ENCODE peak calls at places on chromosomes 1 and 21, in five cellular contexts. One of them, this sample, is unnamed.

GRCh38 chr1:28163496-28164120 is 12.9 kb downstream of the PTAFR start:
- DNase-seq in ovary: no peak
- DNase-seq in esophagus muscularis mucosa: no peak
- DNase-seq in stomach: no peak
- DNase-seq in A549: no peak
- DNase-seq in this sample: no peak

GRCh38 chr1:167756760-167757405 is 35.1 kb downstream of the MPZL1 start:
- DNase-seq in ovary: no peak
- DNase-seq in esophagus muscularis mucosa: no peak
- DNase-seq in stomach: no peak
- DNase-seq in A549: no peak
- DNase-seq in this sample: no peak

GRCh38 chr1:36339615-36340014 is 16.2 kb upstream of the EVA1B start:
- DNase-seq in ovary: no peak
- DNase-seq in esophagus muscularis mucosa: no peak
- DNase-seq in stomach: no peak
- DNase-seq in A549: no peak
- DNase-seq in this sample: no peak

GRCh38 chr1:155695107-155695506 is 6.2 kb downstream of the DAP3 start:
- DNase-seq in ovary: no peak
- DNase-seq in esophagus muscularis mucosa: no peak
- DNase-seq in stomach: peak; percentile 58
- DNase-seq in A549: no peak
- DNase-seq in this sample: no peak

GRCh38 chr1:192521734-192522133 is 53.8 kb upstream of the RGS1 start:
- DNase-seq in ovary: no peak
- DNase-seq in esophagus muscularis mucosa: no peak
- DNase-seq in stomach: no peak
- DNase-seq in A549: no peak
- DNase-seq in this sample: no peak

GRCh38 chr1:232613752-232614381 is 16.1 kb downstream of the SIPA1L2 start:
- DNase-seq in ovary: no peak
- DNase-seq in esophagus muscularis mucosa: no peak
- DNase-seq in stomach: no peak
- DNase-seq in A549: no peak
- DNase-seq in this sample: no peak

GRCh38 chr1:45172015-45172414 is 34.4 kb downstream of the ZSWIM5 start:
- DNase-seq in ovary: no peak
- DNase-seq in esophagus muscularis mucosa: no peak
- DNase-seq in stomach: no peak
- DNase-seq in A549: peak; percentile 12
- DNase-seq in this sample: peak; percentile 32

GRCh38 chr1:100928128-100928527 is 32.2 kb downstream of the SLC30A7 start:
- DNase-seq in ovary: no peak
- DNase-seq in esophagus muscularis mucosa: no peak
- DNase-seq in stomach: no peak
- DNase-seq in A549: no peak
- DNase-seq in this sample: no peak

GRCh38 chr1:1780598-1781525 is 2.6 kb upstream of the NADK start:
- DNase-seq in ovary: no peak
- DNase-seq in esophagus muscularis mucosa: no peak
- DNase-seq in stomach: no peak
- DNase-seq in A549: no peak
- DNase-seq in this sample: no peak

GRCh38 chr1:1777510-1777909 is 760 bp downstream of the NADK start:
- DNase-seq in ovary: peak; percentile 65
- DNase-seq in esophagus muscularis mucosa: no peak
- DNase-seq in stomach: no peak
- DNase-seq in A549: no peak
- DNase-seq in this sample: no peak

GRCh38 chr1:1777950-1778826 is at the start of gene NADK:
- DNase-seq in ovary: peak; percentile 64
- DNase-seq in esophagus muscularis mucosa: no peak
- DNase-seq in stomach: peak; percentile 74
- DNase-seq in A549: peak; percentile 52
- DNase-seq in this sample: peak; percentile 67

GRCh38 chr1:1779691-1780597 is 1.7 kb upstream of the NADK start:
- DNase-seq in ovary: peak; percentile 48
- DNase-seq in esophagus muscularis mucosa: no peak
- DNase-seq in stomach: peak; percentile 75
- DNase-seq in A549: no peak
- DNase-seq in this sample: peak; percentile 66

GRCh38 chr1:1778827-1779675 is 781 bp upstream of the NADK start:
- DNase-seq in ovary: peak; percentile 37
- DNase-seq in esophagus muscularis mucosa: no peak
- DNase-seq in stomach: peak; percentile 92
- DNase-seq in A549: peak; percentile 28
- DNase-seq in this sample: peak; percentile 96
- TF ChIP-seq EP300 in ovary: no peak
- TF ChIP-seq EP300 in esophagus muscularis mucosa: no peak
- TF ChIP-seq EP300 in stomach: no peak
- TF ChIP-seq EP300 in A549: no peak
- TF ChIP-seq EP300 in this sample: peak; percentile 11

DNA sequence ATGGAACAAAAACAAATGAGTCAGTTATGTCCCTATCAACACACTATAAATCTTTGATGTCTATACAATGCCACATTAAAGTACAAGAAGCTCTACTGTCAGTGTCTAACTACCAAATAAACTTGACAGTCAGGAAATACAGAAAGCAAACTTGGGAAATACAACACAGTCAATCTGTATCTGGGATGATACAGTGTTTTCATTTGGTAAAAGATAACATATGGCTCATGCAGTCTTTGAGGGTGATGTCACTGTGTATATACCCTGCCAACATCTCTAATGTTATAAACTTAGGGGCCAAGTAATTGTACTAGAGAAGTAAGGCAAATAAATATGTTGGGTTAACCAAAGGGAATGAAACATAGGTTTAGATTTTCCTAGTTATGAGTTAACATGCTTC is 552.5 kb upstream of the ADAMTS5 start:
- DNase-seq in ovary: no peak
- DNase-seq in esophagus muscularis mucosa: no peak
- DNase-seq in stomach: no peak
- DNase-seq in A549: no peak
- DNase-seq in this sample: no peak
- H3K27ac ChIP-seq in ovary: no peak overlapping the region
- H3K27ac ChIP-seq in esophagus muscularis mucosa: no peak overlapping the region
- H3K27ac ChIP-seq in stomach: no peak overlapping the region
- H3K27ac ChIP-seq in A549: no peak overlapping the region
- H3K27ac ChIP-seq in this sample: no peak overlapping the region

GRCh38 chr1:50603274-50604271 is 180.3 kb upstream of the DMRTA2 start:
- DNase-seq in ovary: no peak
- DNase-seq in esophagus muscularis mucosa: no peak
- DNase-seq in stomach: no peak
- DNase-seq in A549: no peak
- DNase-seq in this sample: no peak
- H3K4me3 ChIP-seq in ovary: no peak overlapping the region
- H3K4me3 ChIP-seq in esophagus muscularis mucosa: no peak overlapping the region
- H3K4me3 ChIP-seq in stomach: no peak overlapping the region
- H3K4me3 ChIP-seq in A549: no peak overlapping the region
- H3K4me3 ChIP-seq in this sample: no peak overlapping the region

DNA sequence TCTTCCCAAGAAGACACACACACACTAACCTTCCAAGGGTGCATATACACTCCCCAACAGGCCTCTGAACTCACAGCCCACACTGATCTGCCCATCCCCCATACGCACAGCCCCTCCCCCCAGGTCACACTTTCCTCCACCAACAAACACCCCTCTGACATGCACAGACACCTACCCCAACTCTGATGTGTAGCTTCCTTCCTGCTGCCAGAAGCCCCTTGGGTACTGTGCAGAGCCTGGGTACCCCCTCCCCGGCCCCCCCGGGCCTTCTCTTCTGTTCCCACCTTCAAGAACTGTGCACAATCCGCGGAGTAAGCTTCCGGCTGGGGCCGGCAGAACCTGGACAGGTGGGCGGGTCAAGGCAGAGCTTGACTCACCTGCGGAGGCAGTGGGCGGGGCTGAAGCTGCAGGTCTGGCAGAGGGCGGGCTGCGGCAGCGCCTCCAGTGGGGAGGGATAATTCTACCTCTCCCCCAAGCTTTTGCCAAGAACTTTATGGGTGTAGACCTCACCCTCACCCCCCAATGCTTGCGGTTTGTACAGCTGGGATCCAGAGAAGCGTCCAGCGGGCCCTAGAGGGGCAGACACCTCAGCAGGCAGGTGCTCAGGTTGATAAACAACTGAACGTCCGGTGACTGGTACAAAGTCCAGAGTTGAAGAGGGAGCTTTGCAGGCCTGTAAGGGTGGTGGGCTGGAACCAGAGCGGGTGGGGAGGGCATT is at the start of gene C1orf210:
- DNase-seq in ovary: no peak
- DNase-seq in esophagus muscularis mucosa: no peak
- DNase-seq in stomach: peak; percentile 94
- DNase-seq in A549: no peak
- DNase-seq in this sample: peak; percentile 90
- TF ChIP-seq EP300 in ovary: no peak
- TF ChIP-seq EP300 in esophagus muscularis mucosa: no peak
- TF ChIP-seq EP300 in stomach: no peak
- TF ChIP-seq EP300 in A549: no peak
- TF ChIP-seq EP300 in this sample: no peak

GRCh38 chr21:38810034-38810825 is 4.5 kb downstream of the ETS2 start:
- DNase-seq in ovary: no peak
- DNase-seq in esophagus muscularis mucosa: no peak
- DNase-seq in stomach: no peak
- DNase-seq in A549: no peak
- DNase-seq in this sample: no peak
- H3K27ac ChIP-seq in ovary: peak overlapping the region; percentile 21
- H3K27ac ChIP-seq in esophagus muscularis mucosa: peak overlapping the region; percentile 99
- H3K27ac ChIP-seq in stomach: no peak overlapping the region
- H3K27ac ChIP-seq in A549: peak overlapping the region; percentile 55
- H3K27ac ChIP-seq in this sample: peak overlapping the region; percentile 99

DNA sequence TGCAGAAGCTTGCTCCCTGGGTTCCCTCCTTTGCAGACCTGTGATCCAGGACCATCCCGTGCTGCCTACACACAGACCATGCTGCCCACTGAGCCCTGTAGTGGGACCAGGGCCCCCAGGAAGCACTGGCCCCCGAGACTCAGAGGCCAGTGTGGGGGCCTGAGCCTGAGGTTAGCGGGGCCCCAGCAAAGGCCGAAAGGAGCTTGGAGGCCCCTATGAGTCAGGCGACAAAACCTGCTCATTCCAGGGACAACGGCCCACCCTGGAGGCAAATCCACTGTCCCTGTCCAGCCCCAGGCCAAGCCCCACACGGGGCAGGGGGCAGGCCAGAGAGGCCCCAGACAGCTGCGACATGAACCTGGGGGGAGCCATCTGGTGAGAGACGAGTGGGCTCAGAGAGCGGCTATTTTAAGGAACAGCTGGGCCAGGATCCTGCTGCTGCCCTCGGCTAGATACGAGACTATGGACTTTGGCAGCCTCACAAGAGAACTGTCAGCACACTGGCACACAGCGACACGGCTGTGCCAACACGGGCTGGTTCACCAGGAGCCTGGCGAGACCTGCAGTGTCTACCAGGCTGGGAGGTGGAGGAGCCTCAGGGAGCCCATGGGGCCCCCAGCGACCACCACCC is 74.7 kb downstream of the ARHGEF16 start:
- DNase-seq in ovary: no peak
- DNase-seq in esophagus muscularis mucosa: no peak
- DNase-seq in stomach: peak; percentile 89
- DNase-seq in A549: no peak
- DNase-seq in this sample: no peak
- H3K4me3 ChIP-seq in ovary: no peak overlapping the region
- H3K4me3 ChIP-seq in esophagus muscularis mucosa: no peak overlapping the region
- H3K4me3 ChIP-seq in stomach: peak overlapping the region; percentile 73
- H3K4me3 ChIP-seq in A549: no peak overlapping the region
- H3K4me3 ChIP-seq in this sample: peak overlapping the region; percentile 60

GRCh38 chr1:1883092-1883858 is 7.6 kb downstream of the GNB1 start:
- DNase-seq in ovary: no peak
- DNase-seq in esophagus muscularis mucosa: no peak
- DNase-seq in stomach: no peak
- DNase-seq in A549: no peak
- DNase-seq in this sample: no peak
- TF ChIP-seq EP300 in ovary: no peak
- TF ChIP-seq EP300 in esophagus muscularis mucosa: no peak
- TF ChIP-seq EP300 in stomach: no peak
- TF ChIP-seq EP300 in A549: no peak
- TF ChIP-seq EP300 in this sample: no peak